ENCODE peak calls at places on chromosomes 16 and 17, in seven cellular contexts. G, K, C, H, B, N and X are unnamed samples.

GRCh38 chr16:81779540-81780320 is 639 bp downstream of the PLCG2 start:
- DNase-seq in G (no peak), K (no peak), C (no peak), H (no peak), B (no peak), N (no peak), X (peak; percentile 92)

GRCh38 chr17:10046786-10047609 is 141.9 kb upstream of the RCVRN start:
- DNase-seq in G (no peak), K (no peak), C (no peak), H (no peak), B (peak; percentile 59), N (no peak), X (no peak)

GRCh38 chr16:68233085-68233834 is 2.7 kb downstream of the ESRP2 start:
- DNase-seq in G (no peak), K (no peak), C (no peak), H (no peak), B (no peak), N (no peak), X (no peak)

GRCh38 chr17:4167786-4168185 is 24.8 kb downstream of the CYB5D2 start:
- DNase-seq in G (no peak), K (no peak), C (peak; percentile 16), H (no peak), B (no peak), N (no peak), X (no peak)

GRCh38 chr17:8894673-8895578 is 27.5 kb upstream of the PIK3R6 start:
- DNase-seq in G (no peak), K (no peak), C (peak; percentile 47), H (no peak), B (peak; percentile 63), N (no peak), X (no peak)

GRCh38 chr16:50644730-50645129 is 36.4 kb downstream of the SNX20 start:
- DNase-seq in G (no peak), K (no peak), C (peak; percentile 45), H (no peak), B (no peak), N (no peak), X (no peak)

GRCh38 chr16:85689285-85689949 is 663 bp upstream of the GINS2 start:
- DNase-seq in G (no peak), K (no peak), C (no peak), H (no peak), B (no peak), N (no peak), X (no peak)

GRCh38 chr17:58329035-58329807 is 626 bp upstream of the TSPOAP1 start:
- DNase-seq in G (no peak), K (peak; percentile 81), C (peak; percentile 66), H (peak; percentile 70), B (peak; percentile 86), N (peak; percentile 66), X (peak; percentile 81)

GRCh38 chr16:82649766-82650165 is 23.0 kb downstream of the CDH13 start:
- DNase-seq in G (no peak), K (no peak), C (no peak), H (no peak), B (no peak), N (no peak), X (no peak)

GRCh38 chr17:78313735-78314648 is 45.9 kb downstream of the SOCS3 start:
- DNase-seq in G (peak; percentile 71), K (peak; percentile 72), C (peak; percentile 52), H (peak; percentile 54), B (peak; percentile 80), N (peak; percentile 66), X (peak; percentile 87)

GRCh38 chr16:24309222-24309905 is 53.2 kb downstream of the CACNG3 start:
- DNase-seq in G (no peak), K (no peak), C (no peak), H (no peak), B (no peak), N (no peak), X (no peak)

GRCh38 chr16:75764154-75764768 is 38.0 kb upstream of the CPHXL start:
- DNase-seq in G (peak; percentile 16), K (peak; percentile 35), C (peak; percentile 51), H (peak; percentile 9), B (peak; percentile 70), N (peak; percentile 42), X (no peak)

GRCh38 chr16:50172195-50172922 is 19.3 kb downstream of the TENT4B start:
- DNase-seq in G (no peak), K (no peak), C (no peak), H (no peak), B (no peak), N (no peak), X (no peak)

GRCh38 chr16:15993946-15994665 is 44.7 kb downstream of the ABCC1 start:
- DNase-seq in G (peak; percentile 22), K (no peak), C (no peak), H (no peak), B (no peak), N (no peak), X (no peak)

GRCh38 chr17:12282056-12282455 is 261.4 kb downstream of the MAP2K4 start:
- DNase-seq in G (no peak), K (no peak), C (no peak), H (no peak), B (no peak), N (no peak), X (no peak)

GRCh38 chr16:56520251-56520577 is 390 bp upstream of the BBS2 start:
- DNase-seq in G (no peak), K (no peak), C (no peak), H (no peak), B (no peak), N (no peak), X (no peak)

GRCh38 chr17:80151333-80151732 is 4.4 kb upstream of the EIF4A3 start:
- DNase-seq in G (no peak), K (no peak), C (no peak), H (no peak), B (no peak), N (no peak), X (no peak)

GRCh38 chr17:600576-601301 is 113.9 kb downstream of the VPS53 start:
- DNase-seq in G (no peak), K (no peak), C (no peak), H (no peak), B (no peak), N (no peak), X (no peak)

GRCh38 chr17:42291136-42291535 is 2.8 kb downstream of the STAT5A start:
- DNase-seq in G (no peak), K (no peak), C (no peak), H (no peak), B (no peak), N (no peak), X (no peak)

GRCh38 chr16:8751481-8752311 is 45.7 kb downstream of the TMEM186 start:
- DNase-seq in G (no peak), K (no peak), C (no peak), H (no peak), B (no peak), N (no peak), X (no peak)

GRCh38 chr17:231966-232807 is 50.7 kb upstream of the DOC2B start:
- DNase-seq in G (no peak), K (no peak), C (no peak), H (no peak), B (no peak), N (no peak), X (no peak)

GRCh38 chr17:7916799-7917198 is 710 bp upstream of the RNF227 start:
- DNase-seq in G (no peak), K (no peak), C (no peak), H (no peak), B (no peak), N (no peak), X (no peak)

GRCh38 chr17:71163121-71163812 is 957.6 kb upstream of the SOX9 start:
- DNase-seq in G (no peak), K (no peak), C (no peak), H (no peak), B (no peak), N (no peak), X (no peak)

GRCh38 chr16:87613961-87614360 is 11.7 kb downstream of the JPH3 start:
- DNase-seq in G (no peak), K (no peak), C (no peak), H (no peak), B (no peak), N (no peak), X (no peak)

GRCh38 chr17:80930335-80931040 is 61.2 kb upstream of the CHMP6 start:
- DNase-seq in G (no peak), K (no peak), C (no peak), H (no peak), B (no peak), N (no peak), X (no peak)

GRCh38 chr17:18854956-18855355 is 3.0 kb upstream of the PRPSAP2 start:
- DNase-seq in G (no peak), K (no peak), C (no peak), H (no peak), B (no peak), N (no peak), X (no peak)

GRCh38 chr16:22425036-22425801 is 50.8 kb upstream of the CDR2 start:
- DNase-seq in G (peak; percentile 30), K (no peak), C (no peak), H (no peak), B (no peak), N (no peak), X (no peak)